ENCODE peak calls at places on chromosome 7, in nine cellular contexts. G is B cell; Z is MCF 10A; Y is activated naive CD4-positive, alpha-beta T cell treated with anti-CD3 and anti-CD28 coated beads for 36 hours; O is non-pigmented ciliary epithelial cell; A is NCI-H1417; Q is activated CD8-positive, alpha-beta memory T cell treated with anti-CD3 and anti-CD28 coated beads for 24 hours; C is fibroblast of pulmonary artery; J is germinal center. T is an unnamed sample.

GRCh38 chr7:123242467-123243097 is 42.8 kb upstream of the SLC13A1 start:
- DNase-seq in G (no peak), Z (no peak), Y (no peak), O (no peak), A (no peak), Q (no peak), C (no peak), J (no peak), T (no peak)

GRCh38 chr7:81669476-81670105 is 100.3 kb downstream of the HGF start:
- DNase-seq in G (no peak), Z (peak; percentile 14), Y (no peak), O (no peak), A (no peak), Q (no peak), C (no peak), J (no peak), T (no peak)

GRCh38 chr7:5779108-5779507 is 2.4 kb downstream of the RNF216 start:
- DNase-seq in G (no peak), Z (no peak), Y (no peak), O (no peak), A (no peak), Q (no peak), C (no peak), J (no peak), T (no peak)

GRCh38 chr7:99653754-99654153 is 26.0 kb downstream of the CYP3A5 start:
- DNase-seq in G (no peak), Z (peak; percentile 8), Y (no peak), O (no peak), A (no peak), Q (no peak), C (no peak), J (no peak), T (no peak)

GRCh38 chr7:129401228-129401967 is 32.8 kb upstream of the STRIP2 start:
- DNase-seq in G (no peak), Z (peak; percentile 11), Y (no peak), O (no peak), A (no peak), Q (no peak), C (peak; percentile 4), J (no peak), T (no peak)

GRCh38 chr7:88233828-88234227 is 14.0 kb upstream of the SRI start:
- DNase-seq in G (no peak), Z (no peak), Y (no peak), O (no peak), A (no peak), Q (no peak), C (peak; percentile 14), J (no peak), T (no peak)

GRCh38 chr7:134364619-134365037 is 47.9 kb upstream of the SLC35B4 start:
- DNase-seq in G (no peak), Z (peak; percentile 92), Y (no peak), O (no peak), A (no peak), Q (no peak), C (peak; percentile 63), J (no peak), T (no peak)

GRCh38 chr7:110050831-110051230 is 1040.1 kb upstream of the LRRN3 start:
- DNase-seq in G (no peak), Z (no peak), Y (no peak), O (no peak), A (no peak), Q (no peak), C (no peak), J (no peak), T (no peak)

GRCh38 chr7:137949416-137950262 is 52.2 kb downstream of the CREB3L2 start:
- DNase-seq in G (no peak), Z (no peak), Y (no peak), O (no peak), A (no peak), Q (no peak), C (no peak), J (no peak), T (no peak)

GRCh38 chr7:55429835-55430499 is 64.8 kb downstream of the LANCL2 start:
- DNase-seq in G (no peak), Z (no peak), Y (no peak), O (no peak), A (no peak), Q (no peak), C (no peak), J (no peak), T (no peak)

GRCh38 chr7:144011458-144012230 is 11.5 kb downstream of the OR6B1 start:
- DNase-seq in G (no peak), Z (no peak), Y (no peak), O (no peak), A (no peak), Q (no peak), C (peak; percentile 44), J (no peak), T (no peak)

GRCh38 chr7:51455948-51456347 is 139.3 kb upstream of the COBL start:
- DNase-seq in G (no peak), Z (no peak), Y (no peak), O (no peak), A (peak; percentile 4), Q (no peak), C (no peak), J (no peak), T (peak; percentile 79)

GRCh38 chr7:140059288-140060242 is 3.2 kb downstream of the PARP12 start:
- DNase-seq in G (no peak), Z (peak; percentile 85), Y (peak; percentile 65), O (peak; percentile 80), A (no peak), Q (no peak), C (peak; percentile 94), J (no peak), T (no peak)

GRCh38 chr7:69430502-69431145 is 167.7 kb upstream of the AUTS2 start:
- DNase-seq in G (no peak), Z (no peak), Y (no peak), O (no peak), A (no peak), Q (no peak), C (no peak), J (no peak), T (no peak)

GRCh38 chr7:151773795-151774194 is 103.1 kb downstream of the PRKAG2 start:
- DNase-seq in G (no peak), Z (no peak), Y (no peak), O (no peak), A (peak; percentile 70), Q (no peak), C (no peak), J (no peak), T (peak; percentile 6)

GRCh38 chr7:141053626-141054025 is 20.2 kb upstream of the TMEM178B start:
- DNase-seq in G (no peak), Z (no peak), Y (peak; percentile 75), O (no peak), A (peak; percentile 61), Q (peak; percentile 73), C (no peak), J (no peak), T (peak; percentile 12)

GRCh38 chr7:24825931-24826661 is 68.8 kb upstream of the GSDME start:
- DNase-seq in G (no peak), Z (peak; percentile 94), Y (no peak), O (no peak), A (no peak), Q (peak; percentile 61), C (peak; percentile 50), J (no peak), T (peak; percentile 9)

GRCh38 chr7:23418046-23418445 is 52.2 kb downstream of the IGF2BP3 start:
- DNase-seq in G (no peak), Z (peak; percentile 59), Y (no peak), O (no peak), A (no peak), Q (no peak), C (peak; percentile 79), J (no peak), T (no peak)

GRCh38 chr7:151351027-151351426 is 9.4 kb downstream of the NUB1 start:
- DNase-seq in G (no peak), Z (no peak), Y (peak; percentile 70), O (no peak), A (no peak), Q (peak; percentile 70), C (no peak), J (peak; percentile 37), T (no peak)

GRCh38 chr7:64187408-64187807 is 19.6 kb upstream of the ZNF735 start:
- DNase-seq in G (no peak), Z (no peak), Y (no peak), O (no peak), A (no peak), Q (no peak), C (no peak), J (no peak), T (no peak)

GRCh38 chr7:64581929-64582894 is 19.3 kb upstream of the ZNF680 start:
- DNase-seq in G (no peak), Z (no peak), Y (no peak), O (peak; percentile 64), A (no peak), Q (no peak), C (peak; percentile 97), J (no peak), T (no peak)

T was measured in NCI-H510A.